ENCODE peak calls at places on chromosomes 2 and 18, in five cellular contexts. One of them, this sample, is unnamed.

GRCh38 chr2:226529556-226529955 is 270.1 kb downstream of the IRS1 start:
- DNase-seq in prostate gland: no peak
- DNase-seq in progenitor cell of endocrine pancreas: no peak
- DNase-seq in B cell: no peak
- DNase-seq in AG04450: no peak
- DNase-seq in this sample: no peak

GRCh38 chr2:96948483-96949152 is 37.8 kb downstream of the FAM178B start:
- DNase-seq in prostate gland: no peak
- DNase-seq in progenitor cell of endocrine pancreas: no peak
- DNase-seq in B cell: no peak
- DNase-seq in AG04450: no peak
- DNase-seq in this sample: no peak

GRCh38 chr18:24710474-24710873 is 250.0 kb downstream of the HRH4 start:
- DNase-seq in prostate gland: no peak
- DNase-seq in progenitor cell of endocrine pancreas: no peak
- DNase-seq in B cell: no peak
- DNase-seq in AG04450: no peak
- DNase-seq in this sample: no peak

GRCh38 chr2:215790548-215791421 is 222.6 kb downstream of the MREG start:
- DNase-seq in prostate gland: no peak
- DNase-seq in progenitor cell of endocrine pancreas: no peak
- DNase-seq in B cell: no peak
- DNase-seq in AG04450: no peak
- DNase-seq in this sample: no peak

GRCh38 chr2:168853471-168853870 is 36.8 kb downstream of the SPC25 start:
- DNase-seq in prostate gland: no peak
- DNase-seq in progenitor cell of endocrine pancreas: no peak
- DNase-seq in B cell: no peak
- DNase-seq in AG04450: no peak
- DNase-seq in this sample: no peak

GRCh38 chr18:45359275-45360009 is 255.8 kb upstream of the SLC14A2 start:
- DNase-seq in prostate gland: no peak
- DNase-seq in progenitor cell of endocrine pancreas: peak; percentile 36
- DNase-seq in B cell: no peak
- DNase-seq in AG04450: no peak
- DNase-seq in this sample: no peak

GRCh38 chr2:201150454-201151020 is 32.4 kb upstream of the CASP10 start:
- DNase-seq in prostate gland: no peak
- DNase-seq in progenitor cell of endocrine pancreas: no peak
- DNase-seq in B cell: no peak
- DNase-seq in AG04450: no peak
- DNase-seq in this sample: no peak

GRCh38 chr2:224883172-224883516 is 159.1 kb downstream of the DOCK10 start:
- DNase-seq in prostate gland: no peak
- DNase-seq in progenitor cell of endocrine pancreas: no peak
- DNase-seq in B cell: no peak
- DNase-seq in AG04450: no peak
- DNase-seq in this sample: no peak

GRCh38 chr18:57983472-57983871 is 60.6 kb upstream of the NEDD4L start:
- DNase-seq in prostate gland: no peak
- DNase-seq in progenitor cell of endocrine pancreas: no peak
- DNase-seq in B cell: no peak
- DNase-seq in AG04450: no peak
- DNase-seq in this sample: no peak

GRCh38 chr2:41414486-41415230 is 633.2 kb upstream of the PKDCC start:
- DNase-seq in prostate gland: no peak
- DNase-seq in progenitor cell of endocrine pancreas: no peak
- DNase-seq in B cell: peak; percentile 1
- DNase-seq in AG04450: no peak
- DNase-seq in this sample: no peak

GRCh38 chr2:20050104-20050711 is 1.2 kb downstream of the LAPTM4A start:
- DNase-seq in prostate gland: peak; percentile 21
- DNase-seq in progenitor cell of endocrine pancreas: no peak
- DNase-seq in B cell: peak; percentile 76
- DNase-seq in AG04450: peak; percentile 47
- DNase-seq in this sample: no peak

GRCh38 chr2:72917138-72917874 is at the start of gene EMX1:
- DNase-seq in prostate gland: peak; percentile 67
- DNase-seq in progenitor cell of endocrine pancreas: peak; percentile 74
- DNase-seq in B cell: peak; percentile 62
- DNase-seq in AG04450: no peak
- DNase-seq in this sample: no peak

GRCh38 chr2:98311771-98312545 is 34.3 kb upstream of the CNGA3 start:
- DNase-seq in prostate gland: no peak
- DNase-seq in progenitor cell of endocrine pancreas: no peak
- DNase-seq in B cell: no peak
- DNase-seq in AG04450: no peak
- DNase-seq in this sample: no peak
- TF ChIP-seq CTCF in prostate gland: no peak
- TF ChIP-seq CTCF in progenitor cell of endocrine pancreas: no peak
- TF ChIP-seq CTCF in B cell: no peak
- TF ChIP-seq CTCF in AG04450: no peak
- TF ChIP-seq CTCF in this sample: no peak

GRCh38 chr2:109052922-109053321 is 63.9 kb upstream of the EDAR start:
- DNase-seq in prostate gland: no peak
- DNase-seq in progenitor cell of endocrine pancreas: no peak
- DNase-seq in B cell: no peak
- DNase-seq in AG04450: no peak
- DNase-seq in this sample: no peak
- TF ChIP-seq CTCF in prostate gland: no peak
- TF ChIP-seq CTCF in progenitor cell of endocrine pancreas: no peak
- TF ChIP-seq CTCF in B cell: no peak
- TF ChIP-seq CTCF in AG04450: no peak
- TF ChIP-seq CTCF in this sample: no peak

GRCh38 chr2:39119732-39120520 is 925 bp downstream of the SOS1 start:
- DNase-seq in prostate gland: peak; percentile 42
- DNase-seq in progenitor cell of endocrine pancreas: peak; percentile 35
- DNase-seq in B cell: peak; percentile 80
- DNase-seq in AG04450: no peak
- DNase-seq in this sample: no peak
- TF ChIP-seq CTCF in prostate gland: peak; percentile 21
- TF ChIP-seq CTCF in progenitor cell of endocrine pancreas: no peak
- TF ChIP-seq CTCF in B cell: peak; percentile 33
- TF ChIP-seq CTCF in AG04450: peak; percentile 15
- TF ChIP-seq CTCF in this sample: peak; percentile 15

GRCh38 chr2:70959851-70960832 is 18.3 kb upstream of the ANKRD53 start:
- DNase-seq in prostate gland: no peak
- DNase-seq in progenitor cell of endocrine pancreas: no peak
- DNase-seq in B cell: no peak
- DNase-seq in AG04450: no peak
- DNase-seq in this sample: no peak
- TF ChIP-seq CTCF in prostate gland: no peak
- TF ChIP-seq CTCF in progenitor cell of endocrine pancreas: no peak
- TF ChIP-seq CTCF in B cell: no peak
- TF ChIP-seq CTCF in AG04450: no peak
- TF ChIP-seq CTCF in this sample: no peak

GRCh38 chr2:239278361-239278760 is 122.5 kb downstream of the HDAC4 start:
- DNase-seq in prostate gland: no peak
- DNase-seq in progenitor cell of endocrine pancreas: no peak
- DNase-seq in B cell: no peak
- DNase-seq in AG04450: no peak
- DNase-seq in this sample: no peak

GRCh38 chr2:239277401-239278085 is 123.3 kb downstream of the HDAC4 start:
- DNase-seq in prostate gland: no peak
- DNase-seq in progenitor cell of endocrine pancreas: no peak
- DNase-seq in B cell: no peak
- DNase-seq in AG04450: no peak
- DNase-seq in this sample: no peak

GRCh38 chr2:239275871-239276812 is 124.7 kb downstream of the HDAC4 start:
- DNase-seq in prostate gland: no peak
- DNase-seq in progenitor cell of endocrine pancreas: no peak
- DNase-seq in B cell: no peak
- DNase-seq in AG04450: no peak
- DNase-seq in this sample: peak; percentile 67

GRCh38 chr2:239275037-239275685 is 125.7 kb downstream of the HDAC4 start:
- DNase-seq in prostate gland: peak; percentile 47
- DNase-seq in progenitor cell of endocrine pancreas: no peak
- DNase-seq in B cell: peak; percentile 42
- DNase-seq in AG04450: peak; percentile 89
- DNase-seq in this sample: peak; percentile 82

DNA sequence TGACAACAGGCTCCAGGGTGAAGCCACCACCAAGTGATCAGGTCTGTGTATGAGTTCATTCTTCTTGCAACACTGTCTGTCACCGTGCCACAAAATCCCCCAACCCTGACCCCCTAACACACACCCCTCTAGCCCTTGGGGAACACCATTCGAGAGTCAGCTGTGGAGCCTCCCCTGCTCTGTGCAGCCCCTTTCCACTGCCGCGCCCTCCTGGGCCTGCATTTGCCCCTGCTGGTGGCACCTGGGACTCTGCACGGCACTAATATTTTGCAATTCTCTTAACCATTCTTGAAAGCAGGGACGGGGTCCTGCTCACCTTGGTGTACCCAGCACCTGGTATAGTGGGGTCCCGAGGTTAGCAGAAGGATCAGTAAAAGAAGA is 124.0 kb downstream of the HDAC4 start:
- DNase-seq in prostate gland: no peak
- DNase-seq in progenitor cell of endocrine pancreas: no peak
- DNase-seq in B cell: no peak
- DNase-seq in AG04450: no peak
- DNase-seq in this sample: no peak
- TF ChIP-seq CTCF in prostate gland: no peak
- TF ChIP-seq CTCF in progenitor cell of endocrine pancreas: peak; percentile 25
- TF ChIP-seq CTCF in B cell: no peak
- TF ChIP-seq CTCF in AG04450: peak; percentile 10
- TF ChIP-seq CTCF in this sample: peak; percentile 25